ENCODE peak calls at places on chromosomes 13 and 19, in four cellular contexts. N, L, R and S are unnamed samples.

GRCh38 chr19:56167064-56167578 is 8.7 kb upstream of the GALP start:
- DNase-seq in N (no peak), L (no peak), R (no peak), S (no peak)

GRCh38 chr19:39427707-39428106 is 8.0 kb downstream of the RPS16 start:
- DNase-seq in N (no peak), L (no peak), R (no peak), S (no peak)

GRCh38 chr13:40596484-40596883 is 70.0 kb downstream of the FOXO1 start:
- DNase-seq in N (no peak), L (no peak), R (peak; percentile 48), S (no peak)

GRCh38 chr13:73767747-73768315 is 366.4 kb downstream of the KLF12 start:
- DNase-seq in N (peak; percentile 4), L (no peak), R (peak; percentile 64), S (no peak)

GRCh38 chr19:43652546-43652874 is 12.9 kb upstream of the CADM4 start:
- DNase-seq in N (no peak), L (no peak), R (no peak), S (no peak)

GRCh38 chr13:114026128-114026880 is 52.4 kb upstream of the C13orf46 start:
- DNase-seq in N (no peak), L (no peak), R (peak; percentile 52), S (no peak)

GRCh38 chr13:97631158-97631557 is 197.2 kb downstream of the RAP2A start:
- DNase-seq in N (no peak), L (no peak), R (peak; percentile 27), S (no peak)

GRCh38 chr13:44816701-44817684 is 172.3 kb downstream of the NUFIP1 start:
- DNase-seq in N (no peak), L (no peak), R (no peak), S (no peak)

GRCh38 chr13:66532146-66532545 is 698.0 kb downstream of the PCDH9 start:
- DNase-seq in N (no peak), L (no peak), R (no peak), S (no peak)

GRCh38 chr19:46924874-46925547 is 64.2 kb downstream of the ARHGAP35 start:
- DNase-seq in N (no peak), L (no peak), R (no peak), S (no peak)

GRCh38 chr19:46634656-46635218 is 1.3 kb downstream of the GNG8 start:
- DNase-seq in N (no peak), L (no peak), R (no peak), S (no peak)

GRCh38 chr19:49787746-49788145 is 20.9 kb downstream of the AP2A1 start:
- DNase-seq in N (no peak), L (no peak), R (no peak), S (no peak)

GRCh38 chr19:11383706-11384048 is 437 bp downstream of the EPOR start:
- DNase-seq in N (no peak), L (no peak), R (no peak), S (no peak)

GRCh38 chr13:44149821-44150220 is 223.8 kb upstream of the SERP2 start:
- DNase-seq in N (no peak), L (no peak), R (no peak), S (no peak)

GRCh38 chr13:99269627-99270252 is 11.6 kb upstream of the GPR18 start:
- DNase-seq in N (no peak), L (no peak), R (peak; percentile 87), S (no peak)